ENCODE peak calls at places on chromosomes 4 and X, in six cellular contexts. C is ELR; J is epithelial cell of prostate; N is sciatic nerve; X is stimulated activated CD8-positive, alpha-beta memory T cell treated with anti-CD3 and anti-CD28 coated beads, Interleukin-4, amount 100 ng/mL, for 4 hours; P is GM13976. K is an unnamed sample.
A peak's percentile ranks its signal among the peaks of the same experiment; 100 is the strongest.

GRCh38 chrX:130691576-130691975 is 211.4 kb downstream of the ENOX2 start:
- DNase-seq in C (no peak), J (no peak), N (no peak), X (no peak), P (no peak), K (no peak)

GRCh38 chr4:3708103-3708510 is 58.1 kb upstream of the ADRA2C start:
- DNase-seq in C (no peak), J (no peak), N (no peak), X (no peak), P (peak; percentile 63), K (no peak)

GRCh38 chr4:174214102-174214878 is 69.2 kb downstream of the FBXO8 start:
- DNase-seq in C (no peak), J (no peak), N (no peak), X (no peak), P (peak; percentile 34), K (no peak)

GRCh38 chrX:120308558-120308957 is 2.7 kb downstream of the TMEM255A start:
- DNase-seq in C (no peak), J (no peak), N (no peak), X (no peak), P (no peak), K (no peak)

GRCh38 chr4:17414392-17414791 is 97.5 kb downstream of the QDPR start:
- DNase-seq in C (no peak), J (no peak), N (no peak), X (no peak), P (no peak), K (no peak)

GRCh38 chrX:7191681-7192110 is 43.7 kb upstream of the PUDP start:
- DNase-seq in C (peak; percentile 25), J (no peak), N (no peak), X (no peak), P (no peak), K (no peak)

GRCh38 chr4:13865871-13866669 is 238.5 kb upstream of the BOD1L1 start:
- DNase-seq in C (peak; percentile 52), J (no peak), N (no peak), X (no peak), P (no peak), K (peak; percentile 26)

GRCh38 chr4:35963969-35964515 is 280.3 kb downstream of the ARAP2 start:
- DNase-seq in C (peak; percentile 53), J (no peak), N (no peak), X (no peak), P (no peak), K (no peak)

GRCh38 chrX:3712080-3712869 is 1.2 kb downstream of the PRKX start:
- DNase-seq in C (peak; percentile 27), J (no peak), N (peak; percentile 66), X (no peak), P (no peak), K (no peak)

GRCh38 chr4:115126487-115126886 is 13.1 kb upstream of the NDST4 start:
- DNase-seq in C (no peak), J (no peak), N (no peak), X (no peak), P (no peak), K (no peak)